ENCODE peak calls at places on chromosomes 2 and 18, in five cellular contexts. L, U, G, N and W are unnamed samples.

GRCh38 chr18:63604791-63605567 is 17.8 kb downstream of the SERPINB13 start:
- DNase-seq in L (no peak), U (no peak), G (no peak), N (peak; percentile 91), W (peak; percentile 75)

GRCh38 chr2:120180066-120180465 is 43.1 kb downstream of the TMEM185B start:
- DNase-seq in L (no peak), U (no peak), G (peak; percentile 13), N (no peak), W (no peak)

GRCh38 chr18:30106356-30106755 is 936.2 kb downstream of the DSC3 start:
- DNase-seq in L (no peak), U (no peak), G (no peak), N (peak; percentile 46), W (peak; percentile 9)

GRCh38 chr2:160338891-160339290 is 138.8 kb upstream of the ITGB6 start:
- DNase-seq in L (no peak), U (no peak), G (peak; percentile 41), N (no peak), W (no peak)

GRCh38 chr2:109516445-109517117 is 97.2 kb downstream of the SEPTIN10 start:
- DNase-seq in L (no peak), U (no peak), G (peak; percentile 87), N (peak; percentile 58), W (no peak)

GRCh38 chr2:177888581-177888980 is 184.0 kb downstream of the PDE11A start:
- DNase-seq in L (no peak), U (no peak), G (no peak), N (no peak), W (no peak)

GRCh38 chr2:237180225-237180624 is 94.5 kb downstream of the COPS8 start:
- DNase-seq in L (no peak), U (no peak), G (no peak), N (no peak), W (no peak)

GRCh38 chr2:219252900-219253752 is at the start of gene TUBA4B:
- DNase-seq in L (peak; percentile 38), U (no peak), G (no peak), N (peak; percentile 72), W (no peak)

GRCh38 chr2:127277028-127277427 is 16.9 kb downstream of the ERCC3 start:
- DNase-seq in L (no peak), U (no peak), G (no peak), N (no peak), W (no peak)

GRCh38 chr2:158414538-158414937 is 42.0 kb downstream of the CCDC148 start:
- DNase-seq in L (no peak), U (peak; percentile 13), G (no peak), N (no peak), W (no peak)

GRCh38 chr2:84494070-84494469 is 22.2 kb upstream of the DNAH6 start:
- DNase-seq in L (no peak), U (no peak), G (no peak), N (no peak), W (no peak)

GRCh38 chr2:120995656-120996190 is 260.1 kb downstream of the GLI2 start:
- DNase-seq in L (no peak), U (no peak), G (no peak), N (no peak), W (no peak)

GRCh38 chr2:173965372-173966025 is at the start of gene SP3:
- DNase-seq in L (peak; percentile 96), U (peak; percentile 94), G (peak; percentile 97), N (peak; percentile 99), W (no peak)

GRCh38 chr2:172554352-172555271 is 1.3 kb upstream of the PDK1 start:
- DNase-seq in L (no peak), U (no peak), G (no peak), N (no peak), W (no peak)

GRCh38 chr18:22432672-22433137 is 15.0 kb upstream of the CTAGE1 start:
- DNase-seq in L (no peak), U (peak; percentile 78), G (no peak), N (peak; percentile 92), W (no peak)

GRCh38 chr18:3360211-3360610 is 89.8 kb upstream of the TGIF1 start:
- DNase-seq in L (no peak), U (no peak), G (no peak), N (no peak), W (no peak)

GRCh38 chr18:34809697-34810096 is 99.6 kb downstream of the DTNA start:
- DNase-seq in L (no peak), U (no peak), G (peak; percentile 25), N (no peak), W (no peak)

GRCh38 chr2:1705557-1706076 is 38.7 kb downstream of the PXDN start:
- DNase-seq in L (no peak), U (no peak), G (no peak), N (no peak), W (no peak)

GRCh38 chr2:1709335-1709605 is 35.0 kb downstream of the PXDN start:
- DNase-seq in L (no peak), U (no peak), G (no peak), N (no peak), W (no peak)

GRCh38 chr2:1708476-1709334 is 35.6 kb downstream of the PXDN start:
- DNase-seq in L (no peak), U (no peak), G (no peak), N (no peak), W (no peak)

GRCh38 chr2:1709970-1710560 is 34.2 kb downstream of the PXDN start:
- DNase-seq in L (no peak), U (no peak), G (no peak), N (no peak), W (no peak)

GRCh38 chr2:1707771-1708351 is 36.5 kb downstream of the PXDN start:
- DNase-seq in L (no peak), U (peak; percentile 60), G (no peak), N (peak; percentile 68), W (peak; percentile 61)
- H3K27ac ChIP-seq in L (no peak overlapping the region), U (peak overlapping the region; percentile 68), G (no peak overlapping the region), N (peak overlapping the region; percentile 100), W (peak overlapping the region; percentile 89)

GRCh38 chr2:73385486-73386341 is at the start of gene ALMS1:
- DNase-seq in L (peak; percentile 89), U (peak; percentile 61), G (peak; percentile 96), N (peak; percentile 82), W (no peak)
- TF ChIP-seq CTCF in L (no peak), U (peak; percentile 30), G (peak; percentile 33), N (no peak), W (no peak)

DNA sequence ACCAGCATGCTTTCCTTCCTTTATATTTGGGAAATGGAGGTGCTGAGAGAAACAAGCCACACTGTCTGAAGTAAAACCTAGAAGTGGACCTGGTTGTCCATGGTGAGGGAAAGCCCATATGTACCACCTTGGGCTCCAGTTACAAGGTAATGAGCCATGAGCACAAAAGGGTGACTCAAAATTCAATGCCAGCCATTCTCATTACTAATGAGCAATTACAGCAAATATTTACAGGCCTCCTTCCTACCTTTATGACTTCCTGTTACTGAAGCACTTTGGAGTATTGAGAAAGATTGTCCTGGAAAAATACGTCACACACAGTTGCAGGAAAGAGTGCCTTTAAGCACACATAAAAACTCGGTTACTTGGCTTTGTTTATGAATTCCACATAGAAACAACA is 9.1 kb downstream of the EPAS1 start:
- DNase-seq in L (no peak), U (no peak), G (no peak), N (peak; percentile 84), W (no peak)
- H3K27ac ChIP-seq in L (no peak overlapping the region), U (no peak overlapping the region), G (no peak overlapping the region), N (no peak overlapping the region), W (peak overlapping the region; percentile 78)

GRCh38 chr2:12412898-12413305 is 303.8 kb upstream of the TRIB2 start:
- DNase-seq in L (no peak), U (no peak), G (no peak), N (no peak), W (no peak)

GRCh38 chr2:12421061-12421460 is 295.7 kb upstream of the TRIB2 start:
- DNase-seq in L (no peak), U (no peak), G (no peak), N (no peak), W (no peak)

GRCh38 chr2:12417811-12418210 is 298.9 kb upstream of the TRIB2 start:
- DNase-seq in L (no peak), U (no peak), G (no peak), N (no peak), W (no peak)

GRCh38 chr2:12419803-12420202 is 296.9 kb upstream of the TRIB2 start:
- DNase-seq in L (no peak), U (no peak), G (no peak), N (no peak), W (no peak)

GRCh38 chr2:12416600-12416999 is 300.1 kb upstream of the TRIB2 start:
- DNase-seq in L (peak; percentile 66), U (no peak), G (no peak), N (no peak), W (no peak)
- TF ChIP-seq CTCF in L (peak; percentile 79), U (peak; percentile 69), G (peak; percentile 47), N (no peak), W (peak; percentile 55)

GRCh38 chr2:54470241-54470938 is 14.3 kb downstream of the SPTBN1 start:
- DNase-seq in L (no peak), U (peak; percentile 24), G (peak; percentile 62), N (no peak), W (no peak)

GRCh38 chr2:54469484-54470053 is 13.4 kb downstream of the SPTBN1 start:
- DNase-seq in L (no peak), U (no peak), G (peak; percentile 50), N (no peak), W (no peak)

GRCh38 chr2:54471221-54471711 is 15.1 kb downstream of the SPTBN1 start:
- DNase-seq in L (no peak), U (peak; percentile 23), G (peak; percentile 92), N (no peak), W (no peak)

GRCh38 chr2:54466880-54467279 is 10.8 kb downstream of the SPTBN1 start:
- DNase-seq in L (no peak), U (no peak), G (peak; percentile 64), N (no peak), W (no peak)

DNA sequence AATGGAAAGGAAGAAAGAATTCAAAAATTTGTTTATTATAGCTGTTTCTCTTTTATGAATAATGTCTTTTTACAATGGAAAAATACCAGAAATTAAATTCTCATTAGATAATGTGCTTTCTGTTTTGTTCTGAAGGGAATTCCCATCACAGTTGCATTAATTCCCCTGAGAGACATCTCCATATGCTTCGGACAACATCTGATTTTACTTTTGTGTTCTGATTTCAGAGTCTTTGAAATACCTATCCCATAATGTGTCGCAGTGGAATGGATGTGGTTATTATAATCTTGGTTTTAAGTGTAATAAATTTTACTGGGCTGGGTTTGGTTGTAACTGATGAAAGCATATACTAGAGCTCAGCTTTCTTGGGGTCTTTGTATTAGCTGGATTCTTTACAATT is 12.5 kb downstream of the SPTBN1 start:
- DNase-seq in L (no peak), U (no peak), G (no peak), N (no peak), W (no peak)
- H3K27ac ChIP-seq in L (no peak overlapping the region), U (no peak overlapping the region), G (peak overlapping the region; percentile 99), N (no peak overlapping the region), W (no peak overlapping the region)